ENCODE peak calls at places on chromosomes 5 and 9, in nine cellular contexts. E is body of pancreas, R is GM10248, V is GM13977, M is AG04450, D is IMR-90, L is breast epithelium, Y is AG10803, G is GM12878. F is an unnamed sample.

GRCh38 chr5:139838381-139839197 is 43.0 kb downstream of the PSD2 start:
- DNase-seq in L (no peak), M (no peak), V (no peak), E (no peak), R (no peak), D (no peak), G (no peak), Y (no peak), F (no peak)

GRCh38 chr9:124794902-124795491 is 18.1 kb downstream of the OLFML2A start:
- DNase-seq in D (no peak), G (no peak), L (no peak), E (peak; percentile 46), R (no peak), Y (no peak), M (no peak), V (no peak), F (no peak)

GRCh38 chr9:82202808-82203207 is 214.2 kb downstream of the SPATA31D1 start:
- DNase-seq in G (no peak), E (no peak), V (no peak), R (no peak), Y (peak; percentile 51), L (no peak), D (peak; percentile 81), M (peak; percentile 29), F (no peak)

GRCh38 chr5:94906750-94907149 is 288.3 kb downstream of the SLF1 start:
- DNase-seq in D (no peak), L (no peak), V (no peak), Y (peak; percentile 56), M (no peak), R (no peak), E (no peak), G (no peak), F (no peak)

GRCh38 chr5:160507181-160507811 is 85.6 kb downstream of the PTTG1 start:
- DNase-seq in G (no peak), M (no peak), L (no peak), E (peak; percentile 5), R (peak; percentile 31), V (no peak), D (peak; percentile 65), Y (peak; percentile 54), F (no peak)

GRCh38 chr9:94622087-94622486 is 17.2 kb downstream of the FBP1 start:
- DNase-seq in Y (no peak), R (no peak), V (no peak), L (no peak), M (no peak), E (no peak), D (no peak), G (no peak), F (no peak)

GRCh38 chr5:104512063-104512798 is 949.6 kb upstream of the NUDT12 start:
- DNase-seq in E (no peak), L (no peak), Y (no peak), R (no peak), D (no peak), M (no peak), G (no peak), V (no peak), F (no peak)

GRCh38 chr9:76374702-76375543 is 19.3 kb downstream of the RFK start:
- DNase-seq in M (peak; percentile 82), D (peak; percentile 96), R (no peak), V (no peak), G (no peak), E (peak; percentile 94), Y (peak; percentile 96), L (no peak), F (peak; percentile 68)

GRCh38 chr5:108521841-108522506 is 140.1 kb upstream of the FBXL17 start:
- DNase-seq in L (no peak), E (peak; percentile 44), G (peak; percentile 57), D (peak; percentile 72), Y (peak; percentile 68), R (peak; percentile 28), V (peak; percentile 37), M (peak; percentile 45), F (peak; percentile 30)

GRCh38 chr5:134435525-134435924 is 23.8 kb upstream of the CDKN2AIPNL start:
- DNase-seq in R (no peak), E (no peak), D (peak; percentile 92), M (no peak), V (no peak), L (no peak), G (no peak), Y (peak; percentile 51), F (no peak)

GRCh38 chr9:113918697-113919390 is 42.7 kb downstream of the ZNF618 start:
- DNase-seq in V (no peak), R (no peak), E (no peak), D (no peak), G (no peak), M (no peak), L (no peak), Y (no peak), F (no peak)

GRCh38 chr5:151047814-151048425 is 27.5 kb downstream of the GPX3 start:
- DNase-seq in G (no peak), L (no peak), V (no peak), E (no peak), R (peak; percentile 43), Y (no peak), D (no peak), M (no peak), F (no peak)

GRCh38 chr5:151051066-151051930 is 29.5 kb downstream of the TNIP1 start:
- DNase-seq in V (peak; percentile 81), R (peak; percentile 79), G (peak; percentile 43), M (peak; percentile 43), D (peak; percentile 75), L (peak; percentile 77), Y (peak; percentile 74), E (peak; percentile 89), F (peak; percentile 51)

GRCh38 chr5:151052834-151053233 is 28.0 kb downstream of the TNIP1 start:
- DNase-seq in G (no peak), M (no peak), D (no peak), R (no peak), Y (no peak), E (no peak), L (no peak), V (no peak), F (no peak)

GRCh38 chr5:151051931-151052608 is 28.8 kb downstream of the TNIP1 start:
- DNase-seq in G (no peak), R (no peak), E (no peak), D (no peak), Y (no peak), L (no peak), M (no peak), V (no peak), F (no peak)

GRCh38 chr5:151048526-151048925 is 28.1 kb downstream of the GPX3 start:
- DNase-seq in L (no peak), D (no peak), G (no peak), V (no peak), Y (no peak), M (no peak), E (no peak), R (no peak), F (no peak)
- TF ChIP-seq CTCF in L (no peak), D (peak; percentile 34), G (peak; percentile 24), V (peak; percentile 27), Y (peak; percentile 46), M (peak; percentile 43), E (peak; percentile 14), R (no peak), F (peak; percentile 34)

DNA sequence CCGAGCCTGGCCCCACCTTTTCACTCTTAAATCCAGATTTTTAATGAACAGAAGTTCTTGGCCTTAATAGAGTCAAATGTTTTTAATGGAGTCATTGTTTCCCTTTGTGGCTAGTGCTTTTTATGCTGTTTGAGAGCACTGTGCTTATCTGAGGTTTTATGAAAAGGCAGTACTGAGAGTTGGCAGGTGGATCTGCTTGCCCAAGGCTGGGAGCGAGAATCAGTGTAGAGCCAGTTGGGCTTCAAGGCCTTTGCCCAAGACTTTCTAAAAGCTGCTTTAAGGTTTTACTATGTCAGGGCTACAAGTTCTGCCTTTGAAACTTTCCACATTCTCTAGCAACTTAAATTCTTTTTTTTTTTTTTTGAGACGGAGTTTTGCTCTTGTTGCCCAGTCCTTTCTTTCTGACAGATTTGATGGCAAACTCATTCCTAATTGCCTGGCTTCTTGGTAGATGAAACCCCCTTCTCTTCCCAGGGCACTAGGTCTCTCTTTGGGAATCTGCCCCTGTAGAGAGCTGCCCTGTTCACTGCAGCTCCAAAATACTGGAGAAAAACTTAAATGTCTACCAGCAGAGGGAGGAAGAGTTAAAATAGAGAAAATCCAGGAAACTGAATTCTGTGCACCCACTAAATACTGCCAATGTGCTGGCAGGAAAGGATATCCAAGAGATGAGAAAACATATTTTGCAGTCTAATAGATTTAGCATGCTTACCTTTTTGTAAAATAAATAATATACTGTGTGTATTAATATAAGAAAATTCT is 36.9 kb upstream of the CDK20 start:
- DNase-seq in E (no peak), Y (peak; percentile 23), V (no peak), M (no peak), L (no peak), G (no peak), D (peak; percentile 15), R (no peak), F (no peak)
- TF ChIP-seq CTCF in E (no peak), Y (peak; percentile 46), V (no peak), M (peak; percentile 42), L (no peak), G (no peak), D (no peak), R (no peak), F (peak; percentile 30)

DNA sequence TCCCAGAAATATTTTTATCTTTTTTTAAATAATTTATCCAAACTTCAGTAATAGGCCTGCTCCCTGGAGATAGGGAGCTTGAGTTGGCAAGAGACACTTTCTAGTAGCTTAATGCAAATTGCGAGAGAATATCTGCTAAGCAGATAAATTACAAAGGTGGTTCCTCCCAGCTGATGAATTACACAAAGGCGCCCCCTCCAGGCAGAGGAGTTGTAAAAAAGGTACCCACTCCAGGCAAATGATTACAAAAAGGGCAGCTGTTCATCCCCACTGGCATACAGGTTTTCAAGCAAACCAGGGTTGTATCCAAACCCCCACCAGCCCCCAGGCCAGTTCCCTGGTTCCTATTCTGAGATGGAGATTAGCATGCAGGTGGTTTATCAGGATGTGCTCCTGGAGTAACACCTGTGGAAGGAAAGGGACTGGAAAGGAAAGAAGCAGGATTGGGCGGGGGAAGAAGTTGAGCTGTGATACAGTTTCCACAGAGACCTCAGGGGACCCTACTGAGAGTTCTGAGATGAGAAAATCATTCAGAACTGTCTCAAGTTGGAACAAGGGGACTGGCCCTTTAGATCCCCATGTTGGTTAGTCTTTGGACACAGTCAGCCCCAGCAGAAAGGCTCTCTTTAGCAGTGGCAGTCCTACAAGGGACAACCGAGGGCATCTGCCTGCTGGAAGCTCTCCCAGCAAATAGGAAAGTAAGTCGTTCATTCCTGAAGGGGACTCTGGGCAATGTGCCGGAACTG is 25.5 kb downstream of the ESM1 start:
- DNase-seq in Y (no peak), E (no peak), G (no peak), L (no peak), M (no peak), D (no peak), V (no peak), R (no peak), F (no peak)
- TF ChIP-seq CTCF in Y (peak; percentile 12), E (no peak), G (peak; percentile 25), L (no peak), M (peak; percentile 39), D (peak; percentile 22), V (peak; percentile 38), R (no peak), F (peak; percentile 24)

DNA sequence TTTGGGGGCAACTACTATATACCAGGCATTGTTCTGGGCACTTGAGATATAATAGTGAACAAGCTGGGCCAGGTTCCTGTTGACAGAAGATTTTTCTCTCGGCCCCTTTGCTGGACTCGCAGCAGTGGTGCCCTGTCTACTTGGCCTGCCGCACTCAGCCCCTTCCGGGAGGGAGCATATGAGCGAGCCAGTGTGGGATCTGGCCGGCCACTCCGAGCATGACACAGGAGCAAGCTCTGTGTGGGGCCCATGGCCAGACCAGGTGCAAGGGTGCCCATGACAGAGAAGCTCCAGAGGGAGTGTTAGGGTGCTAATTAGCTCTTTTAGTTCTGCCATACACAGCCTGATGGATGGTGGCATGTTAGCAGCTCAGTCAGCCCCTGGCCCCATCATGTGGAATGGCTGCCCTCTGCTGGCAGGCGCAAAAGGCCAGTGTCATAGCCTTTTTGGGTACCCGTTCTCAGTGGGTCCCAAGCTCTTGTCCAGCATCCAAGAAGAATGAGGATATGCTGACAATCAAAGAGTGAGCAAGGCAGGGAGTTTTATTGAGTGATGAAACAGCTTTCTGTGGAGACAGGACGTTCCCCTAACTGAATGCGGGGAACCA is 9.3 kb upstream of the KIF4B start:
- DNase-seq in L (no peak), V (no peak), M (no peak), E (peak; percentile 6), D (no peak), G (no peak), Y (no peak), R (peak; percentile 26), F (no peak)
- TF ChIP-seq CTCF in L (no peak), V (peak; percentile 64), M (peak; percentile 37), E (peak; percentile 12), D (peak; percentile 41), G (peak; percentile 40), Y (peak; percentile 49), R (peak; percentile 43), F (peak; percentile 28)